ENCODE peak calls at places on chromosomes 3 and 15, in four cellular contexts. P, X, W and Z are unnamed samples.

GRCh38 chr15:92074646-92075045 is 221.1 kb downstream of the SLCO3A1 start:
- DNase-seq in X (no peak), P (no peak), W (peak), Z (no peak)

GRCh38 chr3:65713016-65713415 is 325.7 kb downstream of the MAGI1 start:
- DNase-seq in W (no peak), P (no peak), X (no peak), Z (no peak)

GRCh38 chr3:184466413-184466960 is 86.6 kb downstream of the CHRD start:
- DNase-seq in P (no peak), W (no peak), X (no peak), Z (no peak)

GRCh38 chr3:42608586-42608985 is 8.1 kb downstream of the NKTR start:
- DNase-seq in X (no peak), W (no peak), P (no peak), Z (no peak)

GRCh38 chr3:132135628-132136333 is 101.0 kb upstream of the CPNE4 start:
- DNase-seq in P (no peak), X (no peak), W (no peak), Z (no peak)

GRCh38 chr3:124680521-124680920 is 49.7 kb upstream of the UMPS start:
- DNase-seq in W (no peak), X (no peak), P (no peak), Z (no peak)

GRCh38 chr3:133125802-133126201 is 87.6 kb downstream of the TMEM108 start:
- DNase-seq in W (no peak), P (no peak), X (no peak), Z (no peak)

GRCh38 chr3:11642455-11643162 is 1.1 kb downstream of the VGLL4 start:
- DNase-seq in P (peak), W (peak), X (peak), Z (peak)

GRCh38 chr15:67806539-67806935 is 18.8 kb upstream of the SKOR1 start:
- DNase-seq in W (no peak), X (no peak), P (no peak), Z (no peak)

GRCh38 chr3:136802481-136802996 is 16.4 kb upstream of the SLC35G2 start:
- DNase-seq in W (no peak), P (no peak), X (no peak), Z (no peak)
- H3K27ac ChIP-seq in W (no peak), P (no peak), X (no peak), Z (no peak)

GRCh38 chr3:141938011-141938350 is 61.5 kb downstream of the ATP1B3 start:
- DNase-seq in X (no peak), P (no peak), W (no peak), Z (no peak)

GRCh38 chr3:141939759-141940158 is 63.3 kb downstream of the ATP1B3 start:
- DNase-seq in W (no peak), P (no peak), X (no peak), Z (no peak)

GRCh38 chr3:141942006-141942405 is 65.6 kb downstream of the ATP1B3 start:
- DNase-seq in X (no peak), P (no peak), W (no peak), Z (no peak)

GRCh38 chr3:141941093-141941492 is 64.7 kb downstream of the ATP1B3 start:
- DNase-seq in W (no peak), X (no peak), P (no peak), Z (no peak)

GRCh38 chr3:141940204-141940776 is 63.8 kb downstream of the ATP1B3 start:
- DNase-seq in W (peak), X (no peak), P (no peak), Z (no peak)
- H3K27ac ChIP-seq in W (no peak), X (no peak), P (no peak), Z (no peak)

GRCh38 chr15:30917013-30917412 is 13.3 kb downstream of the FAN1 start:
- DNase-seq in X (no peak), W (no peak), P (no peak), Z (no peak)
- H3K27ac ChIP-seq in X (no peak), W (no peak), P (no peak), Z (no peak)

GRCh38 chr15:77633134-77633912 is 611 bp upstream of the LINGO1 start:
- DNase-seq in X (peak), W (peak), P (peak), Z (peak)

GRCh38 chr15:77631790-77632551 is 741 bp downstream of the LINGO1 start:
- DNase-seq in W (no peak), X (no peak), P (no peak), Z (no peak)

GRCh38 chr15:77633913-77634265 is 1.2 kb upstream of the LINGO1 start:
- DNase-seq in P (no peak), W (no peak), X (no peak), Z (no peak)

GRCh38 chr15:77630956-77631789 is 1.5 kb downstream of the LINGO1 start:
- DNase-seq in W (no peak), X (no peak), P (no peak), Z (peak)

DNA sequence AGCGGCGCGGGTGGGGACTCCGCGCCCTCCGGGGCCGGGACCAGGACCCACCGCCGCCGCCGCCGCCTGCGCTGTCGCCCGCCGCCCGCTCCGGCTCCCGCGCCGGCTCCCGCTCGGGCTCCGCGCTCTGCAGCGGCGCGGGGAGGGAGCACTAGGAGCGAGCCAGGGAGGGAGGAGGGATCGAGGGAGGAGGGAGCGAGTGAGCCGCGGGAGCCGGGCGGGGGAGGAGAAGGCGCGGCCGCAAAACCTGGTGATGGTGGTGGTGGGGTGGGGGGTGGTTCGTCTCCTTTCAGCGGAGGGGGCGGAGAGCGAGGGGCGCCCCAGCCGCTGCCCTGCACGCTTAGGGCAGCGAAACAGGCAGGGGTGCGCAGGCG is at the start of gene LINGO1:
- DNase-seq in X (no peak), P (no peak), W (no peak), Z (peak)
- H3K27ac ChIP-seq in X (no peak), P (no peak), W (no peak), Z (peak)

DNA sequence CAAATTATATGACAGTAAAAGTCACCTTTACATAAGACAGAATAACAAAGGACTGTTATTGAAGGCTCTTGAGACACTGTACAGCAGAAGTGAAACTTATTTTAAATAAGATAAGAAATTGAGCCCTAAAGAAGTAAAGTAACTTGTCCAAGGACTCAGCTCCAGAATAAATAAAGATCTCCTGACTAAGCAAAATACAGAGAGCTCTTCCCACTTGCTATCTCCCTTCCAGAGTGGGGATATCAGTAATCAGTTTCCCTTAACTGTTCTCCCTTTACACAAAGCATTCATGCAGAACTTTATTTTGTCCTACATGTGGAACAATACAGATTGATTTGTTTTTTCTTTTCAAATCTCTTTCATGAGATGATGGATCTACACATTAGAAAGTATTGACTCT is 129.5 kb upstream of the BHLHE40 start:
- DNase-seq in P (no peak), W (no peak), X (no peak), Z (no peak)
- H3K27ac ChIP-seq in P (peak), W (no peak), X (peak), Z (no peak)

GRCh38 chr15:34514251-34514760 is 69.1 kb downstream of the GOLGA8B start:
- DNase-seq in P (no peak), W (no peak), X (no peak), Z (peak)
- H3K27ac ChIP-seq in P (no peak), W (no peak), X (no peak), Z (no peak)

GRCh38 chr15:51267047-51267713 is 71.2 kb downstream of the CYP19A1 start:
- DNase-seq in X (no peak), P (no peak), W (no peak), Z (no peak)
- H3K27ac ChIP-seq in X (no peak), P (no peak), W (no peak), Z (no peak)